ENCODE peak calls at places on chromosomes 13 and 19, in four cellular contexts. S, A, G and T are unnamed samples. For H3K4me1, the result is how much of the 10 kb centered on the place peaks cover.

GRCh38 chr13:40478775-40479174 is 187.7 kb downstream of the FOXO1 start:
- DNase-seq in A (no peak), S (no peak), G (no peak), T (no peak)

GRCh38 chr13:37319041-37319443 is 213.6 kb upstream of the CSNK1A1L start:
- DNase-seq in G (no peak), A (no peak), S (no peak), T (no peak)

GRCh38 chr19:11168568-11168967 is 13.0 kb upstream of the SPC24 start:
- DNase-seq in A (no peak), G (no peak), S (no peak), T (no peak)

GRCh38 chr19:20039203-20039723 is at the start of gene ZNF682:
- DNase-seq in G (peak), S (peak), A (peak), T (peak)

GRCh38 chr13:93066187-93066586 is 160.4 kb upstream of the GPC6 start:
- DNase-seq in G (no peak), S (no peak), A (no peak), T (no peak)

GRCh38 chr19:57434386-57435061 is 601 bp upstream of the ZNF749 start:
- DNase-seq in G (no peak), A (no peak), S (no peak), T (no peak)

GRCh38 chr19:54208784-54209057 is 8.1 kb downstream of the RPS9 start:
- DNase-seq in G (no peak), A (no peak), S (no peak), T (no peak)

GRCh38 chr19:46211201-46211881 is 18.2 kb upstream of the IGFL1 start:
- DNase-seq in G (no peak), A (no peak), S (peak), T (no peak)

GRCh38 chr19:49592486-49593232 is 1.7 kb downstream of the PRR12 start:
- DNase-seq in S (no peak), A (no peak), G (no peak), T (no peak)

GRCh38 chr19:28492616-28493015 is 720.3 kb downstream of the UQCRFS1 start:
- DNase-seq in S (no peak), G (no peak), A (no peak), T (no peak)

GRCh38 chr19:28488006-28488405 is 724.9 kb downstream of the UQCRFS1 start:
- DNase-seq in G (no peak), A (no peak), S (no peak), T (no peak)

GRCh38 chr19:28492201-28492600 is 720.8 kb downstream of the UQCRFS1 start:
- DNase-seq in S (no peak), A (no peak), G (no peak), T (no peak)

GRCh38 chr19:28486934-28487333 is 726.0 kb downstream of the UQCRFS1 start:
- DNase-seq in A (no peak), S (no peak), G (no peak), T (no peak)

GRCh38 chr19:28489126-28489660 is 723.8 kb downstream of the UQCRFS1 start:
- DNase-seq in G (no peak), S (no peak), A (no peak), T (no peak)
- TF ChIP-seq CTCF in G (no peak), S (no peak), A (no peak), T (no peak)

GRCh38 chr19:2274185-2274711 is 7.7 kb downstream of the PEAK3 start:
- DNase-seq in S (no peak), G (no peak), A (no peak), T (no peak)
- H3K4me1 ChIP-seq in S (under half), G (under half), A (half or more), T (under half)

DNA sequence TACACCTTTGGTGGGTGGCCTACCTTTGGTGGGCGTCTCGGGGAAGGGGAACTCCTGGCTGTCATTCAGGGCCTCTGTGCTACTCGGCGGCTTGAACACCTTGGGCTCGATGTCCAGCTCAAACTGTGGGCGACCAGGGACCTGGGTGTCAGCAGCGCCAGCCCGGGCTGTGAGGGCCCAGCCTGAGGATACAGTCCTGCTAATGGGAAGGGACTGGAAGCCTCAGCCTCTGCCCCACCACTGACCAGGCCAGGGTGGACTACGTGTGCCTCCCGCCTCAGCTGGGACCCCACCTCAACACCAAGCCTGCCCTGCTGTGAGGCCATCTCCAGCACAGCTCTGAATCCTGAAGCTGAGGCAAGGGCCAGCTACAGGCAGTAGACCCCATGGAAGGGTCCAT is 7.7 kb downstream of the TMEM259 start:
- DNase-seq in A (no peak), S (no peak), G (no peak), T (no peak)
- TF ChIP-seq CTCF in A (no peak), S (no peak), G (no peak), T (no peak)

DNA sequence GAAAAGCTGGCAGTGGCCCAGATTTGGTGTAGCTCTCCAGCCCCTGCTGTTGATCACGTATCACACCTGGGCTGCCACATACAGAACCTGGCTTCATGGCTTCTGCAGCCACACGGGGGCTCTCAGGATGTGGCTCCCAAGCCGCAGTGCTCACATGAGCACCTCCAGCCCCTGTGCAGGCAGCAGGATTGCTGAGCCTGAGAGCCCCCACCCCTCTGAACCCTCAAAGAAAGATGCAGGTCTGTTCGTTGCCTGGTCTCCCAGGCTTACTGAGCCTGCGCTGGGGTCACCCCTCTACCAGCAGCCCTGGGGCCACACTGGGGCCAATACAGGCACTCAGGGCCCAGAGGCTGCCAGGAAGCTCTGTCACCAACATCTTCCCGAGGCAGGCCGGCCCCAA is 2.7 kb downstream of the PLEKHF1 start:
- DNase-seq in A (no peak), G (peak), S (no peak), T (no peak)
- H3K4me1 ChIP-seq in A (half or more), G (half or more), S (half or more), T (half or more)

GRCh38 chr13:99386911-99387788 is 80.0 kb upstream of the GPR183 start:
- DNase-seq in A (no peak), S (peak), G (peak), T (no peak)
- TF ChIP-seq CTCF in A (peak), S (peak), G (peak), T (peak)

GRCh38 chr13:97237388-97237787 is 15.3 kb downstream of the MBNL2 start:
- DNase-seq in A (no peak), S (no peak), G (no peak), T (no peak)
- H3K4me1 ChIP-seq in A (half or more), S (half or more), G (under half), T (half or more)

DNA sequence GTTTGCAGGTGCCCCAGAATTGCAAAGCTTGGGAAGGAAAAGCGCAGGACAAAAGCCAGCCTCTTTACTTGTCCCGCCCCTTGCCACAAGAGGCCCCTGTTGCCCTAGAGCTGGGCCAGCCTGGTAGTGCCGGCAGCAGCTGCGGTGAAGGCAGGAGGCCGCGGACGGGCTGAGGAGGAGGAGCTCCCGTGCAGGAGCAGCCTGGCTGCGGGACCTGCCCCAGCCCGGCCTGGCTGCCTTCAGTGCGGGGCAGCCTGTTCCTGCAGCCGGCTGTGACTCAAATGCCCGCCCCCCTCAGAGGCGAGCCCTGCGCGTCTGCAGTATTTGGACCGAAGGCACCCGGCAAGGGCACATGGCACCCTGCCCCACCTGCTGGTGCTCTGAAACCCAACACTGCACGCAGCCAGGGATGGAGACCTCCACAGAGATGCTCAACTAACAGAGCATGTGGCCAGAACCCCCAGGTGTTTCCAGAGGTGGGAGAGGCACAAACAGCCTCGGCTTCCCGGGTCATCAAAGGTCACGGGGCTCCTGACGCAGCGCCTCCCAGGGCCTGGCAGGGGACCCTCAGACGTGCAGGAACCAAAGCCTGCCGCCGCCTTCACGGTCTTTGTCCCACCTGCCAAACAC is 29.7 kb downstream of the NAXD start:
- DNase-seq in S (peak), G (no peak), A (peak), T (peak)
- TF ChIP-seq CTCF in S (peak), G (peak), A (no peak), T (peak)